ENCODE peak calls at places on chromosomes 13 and 19, in four cellular contexts. X is HepG2, E is SK-N-SH, T is GM12878. Q is an unnamed sample.

GRCh38 chr19:17671906-17672305 is 16.2 kb downstream of the UNC13A start:
- DNase-seq in X (peak), E (peak), T (no peak), Q (no peak)

GRCh38 chr13:97258801-97259200 is 36.7 kb downstream of the MBNL2 start:
- DNase-seq in X (no peak), E (no peak), T (no peak), Q (peak)

GRCh38 chr19:40658031-40658430 is 32.4 kb downstream of the NUMBL start:
- DNase-seq in X (no peak), E (no peak), T (no peak), Q (no peak)

GRCh38 chr19:45215391-45216191 is 29.6 kb downstream of the EXOC3L2 start:
- DNase-seq in X (no peak), E (peak), T (no peak), Q (peak)

GRCh38 chr13:86760620-86761019 is 910.6 kb upstream of the SLITRK5 start:
- DNase-seq in X (no peak), E (no peak), T (no peak), Q (no peak)

GRCh38 chr13:47211106-47211505 is 314.3 kb upstream of the HTR2A start:
- DNase-seq in X (no peak), E (no peak), T (no peak), Q (peak)

GRCh38 chr13:43572601-43573360 is 214.0 kb downstream of the ENOX1 start:
- DNase-seq in X (no peak), E (no peak), T (no peak), Q (no peak)

GRCh38 chr19:15198006-15198356 is 2.8 kb downstream of the NOTCH3 start:
- DNase-seq in X (no peak), E (no peak), T (no peak), Q (no peak)

GRCh38 chr13:26377038-26377437 is 123.1 kb downstream of the CDK8 start:
- DNase-seq in X (peak), E (peak), T (no peak), Q (peak)

GRCh38 chr13:31722684-31723083 is 16.6 kb upstream of the RXFP2 start:
- DNase-seq in X (no peak), E (peak), T (no peak), Q (no peak)

GRCh38 chr19:34960103-34960805 is 3.8 kb downstream of the ZNF792 start:
- DNase-seq in X (no peak), E (no peak), T (no peak), Q (no peak)

GRCh38 chr13:111482126-111482525 is 161.7 kb downstream of the TEX29 start:
- DNase-seq in X (no peak), E (no peak), T (no peak), Q (no peak)

GRCh38 chr13:95099541-95099940 is 201.7 kb downstream of the ABCC4 start:
- DNase-seq in X (peak), E (no peak), T (no peak), Q (no peak)

DNA sequence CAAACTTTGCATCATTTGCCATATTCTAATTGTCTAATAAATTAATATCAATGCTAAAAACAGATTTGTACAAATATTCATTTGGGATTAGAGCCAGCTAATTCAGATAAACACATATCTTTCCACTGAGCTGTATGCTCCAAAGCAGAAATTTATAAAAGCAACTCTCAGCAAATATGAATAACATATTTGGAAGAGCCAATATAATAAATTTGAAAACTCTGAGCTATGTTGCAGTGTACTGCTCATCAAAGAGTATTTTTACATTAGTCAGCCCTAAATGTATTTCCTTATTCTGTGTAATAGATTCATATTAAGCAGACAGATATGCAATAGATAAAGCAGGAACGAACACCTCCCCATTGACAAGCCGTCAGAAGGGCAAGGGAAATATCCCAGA is 970.1 kb downstream of the EFNB2 start:
- DNase-seq in X (no peak), E (no peak), T (no peak), Q (no peak)
- TF ChIP-seq TCF12 in X (no peak), E (no peak), T (no peak), Q (no peak)

GRCh38 chr19:2771786-2772674 is 11.0 kb downstream of the SGTA start:
- DNase-seq in X (no peak), E (no peak), T (no peak), Q (no peak)
- TF ChIP-seq TCF12 in X (no peak), E (no peak), T (no peak), Q (no peak)

GRCh38 chr19:47378246-47378645 is 29.1 kb downstream of the DHX34 start:
- DNase-seq in X (no peak), E (no peak), T (no peak), Q (no peak)

GRCh38 chr19:47380559-47380958 is 31.4 kb downstream of the DHX34 start:
- DNase-seq in X (no peak), E (no peak), T (no peak), Q (no peak)

GRCh38 chr19:47379398-47379938 is 30.4 kb downstream of the DHX34 start:
- DNase-seq in X (no peak), E (no peak), T (no peak), Q (no peak)

GRCh38 chr19:47381653-47382279 is 32.7 kb downstream of the DHX34 start:
- DNase-seq in X (no peak), E (no peak), T (no peak), Q (no peak)

GRCh38 chr19:47381121-47381520 is 32.0 kb downstream of the DHX34 start:
- DNase-seq in X (no peak), E (no peak), T (no peak), Q (no peak)
- TF ChIP-seq TCF12 in X (no peak), E (no peak), T (no peak), Q (no peak)

GRCh38 chr19:46634656-46635218 is 1.3 kb downstream of the GNG8 start:
- DNase-seq in X (no peak), E (no peak), T (no peak), Q (no peak)

GRCh38 chr19:46634045-46634655 is 1.9 kb downstream of the GNG8 start:
- DNase-seq in X (no peak), E (peak), T (no peak), Q (peak)

GRCh38 chr19:46639356-46640061 is 3.5 kb upstream of the GNG8 start:
- DNase-seq in X (no peak), E (peak), T (no peak), Q (no peak)

GRCh38 chr19:46635920-46636761 is at the start of gene GNG8:
- DNase-seq in X (no peak), E (no peak), T (no peak), Q (no peak)

GRCh38 chr19:46637224-46637623 is 1.2 kb upstream of the GNG8 start:
- DNase-seq in X (no peak), E (no peak), T (no peak), Q (no peak)
- TF ChIP-seq TCF12 in X (no peak), E (no peak), T (no peak), Q (no peak)

GRCh38 chr19:38861368-38861767 is 11.6 kb upstream of the HNRNPL start:
- DNase-seq in X (no peak), E (no peak), T (no peak), Q (no peak)

GRCh38 chr19:38856813-38857212 is 7.0 kb upstream of the HNRNPL start:
- DNase-seq in X (no peak), E (no peak), T (no peak), Q (no peak)

GRCh38 chr19:38867176-38867780 is 10.8 kb downstream of the RINL start:
- DNase-seq in X (no peak), E (peak), T (no peak), Q (no peak)

DNA sequence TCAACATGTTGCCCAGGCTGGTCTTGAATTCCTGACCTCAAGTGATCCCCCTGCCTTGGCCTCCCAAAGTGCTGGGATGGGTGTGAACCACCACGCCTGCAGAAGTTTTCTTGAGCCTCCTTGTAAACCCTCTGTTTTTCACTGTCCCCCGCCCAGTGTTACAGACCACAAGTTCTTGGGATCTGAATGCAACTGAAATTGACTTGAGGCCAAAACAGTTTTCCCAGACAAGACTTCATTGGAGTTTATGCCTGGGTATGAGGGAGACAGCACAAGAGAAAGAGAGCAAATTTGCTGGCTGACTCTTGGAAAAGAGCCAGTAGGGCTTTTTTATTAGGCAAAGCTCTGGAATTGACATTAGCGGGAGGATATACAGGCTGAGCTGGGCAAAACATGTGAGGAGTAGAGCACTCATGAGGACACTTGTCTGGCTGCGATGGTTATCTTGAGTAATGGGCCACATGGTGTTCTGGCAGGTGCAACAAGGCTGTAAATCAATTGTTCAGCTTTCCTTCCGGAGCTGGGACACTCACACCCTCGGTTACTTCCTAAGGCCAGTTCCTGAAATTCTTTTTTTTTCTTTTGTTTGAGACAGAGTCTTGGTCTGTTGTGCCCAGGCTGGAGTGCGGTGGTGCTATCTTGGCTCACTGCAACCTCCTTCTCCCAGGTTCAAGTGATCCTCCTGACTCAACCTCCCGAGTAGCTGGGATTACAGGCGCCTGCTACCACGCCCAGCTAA is 12.7 kb upstream of the HNRNPL start:
- DNase-seq in X (no peak), E (peak), T (no peak), Q (no peak)
- TF ChIP-seq TCF12 in X (no peak), E (peak), T (no peak), Q (no peak)

GRCh38 chr19:3375221-3376088 is 9.1 kb downstream of the NFIC start:
- DNase-seq in X (no peak), E (peak), T (no peak), Q (no peak)
- TF ChIP-seq TCF12 in X (no peak), E (peak), T (no peak), Q (no peak)

DNA sequence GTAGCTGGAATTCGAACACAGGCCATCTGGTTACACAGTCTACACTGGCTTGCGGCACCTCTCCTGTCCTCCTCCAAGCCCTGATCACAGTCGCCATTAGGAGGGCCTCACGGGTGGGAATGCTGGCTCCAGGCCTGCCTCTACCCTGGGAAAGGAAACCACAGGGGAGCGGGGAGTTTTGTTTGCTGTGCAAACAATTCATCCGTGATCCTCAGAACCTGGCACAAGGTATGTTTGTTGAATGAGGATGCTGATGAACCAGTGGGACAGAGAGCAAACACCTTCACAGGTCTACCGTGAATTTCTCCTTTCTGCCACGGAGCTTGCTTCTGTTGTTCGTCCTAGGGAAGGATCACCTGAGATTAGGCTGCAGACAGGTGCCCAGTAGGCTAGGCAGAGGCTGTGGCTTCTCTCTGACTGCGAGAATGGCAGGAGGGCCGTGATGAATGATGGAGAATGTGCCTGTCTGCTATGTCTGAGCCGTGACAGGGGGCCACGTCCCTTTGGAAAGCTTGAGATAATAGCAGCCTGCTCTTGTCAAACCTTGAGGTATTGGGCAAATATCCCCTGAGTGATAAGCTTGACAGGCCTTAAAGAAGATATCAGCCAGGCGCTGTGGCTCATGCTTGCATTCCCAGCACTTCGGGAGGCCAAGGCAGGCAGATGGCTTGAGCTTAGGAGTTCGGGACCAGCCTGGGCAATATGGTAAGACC is 36.7 kb downstream of the PIN1 start:
- DNase-seq in X (peak), E (no peak), T (no peak), Q (no peak)
- TF ChIP-seq TCF12 in X (no peak), E (no peak), T (no peak), Q (no peak)

Q was measured in H1.